ENCODE peak calls at places on chromosomes 1 and 21, in eight cellular contexts. One of them, this sample, is unnamed.

GRCh38 chr1:155049651-155050559 is 1.2 kb upstream of the ADAM15 start:
- DNase-seq in IMR-90: peak
- DNase-seq in testis: no peak
- DNase-seq in astrocyte of the cerebellum: no peak
- DNase-seq in retinal pigment epithelial cell: no peak
- DNase-seq in fibroblast of pulmonary artery: peak
- DNase-seq in dorsolateral prefrontal cortex: no peak
- DNase-seq in psoas muscle: no peak
- DNase-seq in this sample: no peak

GRCh38 chr1:27658951-27659496 is 13.0 kb downstream of the IFI6 start:
- DNase-seq in fibroblast of pulmonary artery: peak
- DNase-seq in retinal pigment epithelial cell: no peak
- DNase-seq in testis: peak
- DNase-seq in psoas muscle: peak
- DNase-seq in IMR-90: peak
- DNase-seq in astrocyte of the cerebellum: peak
- DNase-seq in dorsolateral prefrontal cortex: no peak
- DNase-seq in this sample: peak

GRCh38 chr1:112359961-112360767 is 35.9 kb upstream of the CTTNBP2NL start:
- DNase-seq in fibroblast of pulmonary artery: peak
- DNase-seq in testis: peak
- DNase-seq in IMR-90: peak
- DNase-seq in astrocyte of the cerebellum: no peak
- DNase-seq in dorsolateral prefrontal cortex: no peak
- DNase-seq in retinal pigment epithelial cell: peak
- DNase-seq in psoas muscle: peak
- DNase-seq in this sample: no peak

GRCh38 chr21:44552136-44552535 is 831 bp upstream of the KRTAP10-2 start:
- DNase-seq in dorsolateral prefrontal cortex: no peak
- DNase-seq in retinal pigment epithelial cell: no peak
- DNase-seq in fibroblast of pulmonary artery: no peak
- DNase-seq in astrocyte of the cerebellum: no peak
- DNase-seq in testis: no peak
- DNase-seq in psoas muscle: no peak
- DNase-seq in IMR-90: no peak
- DNase-seq in this sample: no peak

GRCh38 chr21:45463871-45464270 is 58.9 kb downstream of the COL18A1 start:
- DNase-seq in psoas muscle: peak
- DNase-seq in IMR-90: no peak
- DNase-seq in retinal pigment epithelial cell: no peak
- DNase-seq in fibroblast of pulmonary artery: no peak
- DNase-seq in astrocyte of the cerebellum: no peak
- DNase-seq in dorsolateral prefrontal cortex: no peak
- DNase-seq in testis: no peak
- DNase-seq in this sample: no peak

GRCh38 chr1:246428542-246429308 is 78.4 kb downstream of the SMYD3 start:
- DNase-seq in psoas muscle: no peak
- DNase-seq in retinal pigment epithelial cell: no peak
- DNase-seq in astrocyte of the cerebellum: peak
- DNase-seq in dorsolateral prefrontal cortex: no peak
- DNase-seq in IMR-90: peak
- DNase-seq in testis: no peak
- DNase-seq in fibroblast of pulmonary artery: peak
- DNase-seq in this sample: no peak

GRCh38 chr1:227729881-227730629 is 5.0 kb downstream of the JMJD4 start:
- DNase-seq in IMR-90: peak
- DNase-seq in retinal pigment epithelial cell: peak
- DNase-seq in fibroblast of pulmonary artery: peak
- DNase-seq in testis: peak
- DNase-seq in dorsolateral prefrontal cortex: peak
- DNase-seq in psoas muscle: no peak
- DNase-seq in astrocyte of the cerebellum: peak
- DNase-seq in this sample: peak

GRCh38 chr1:230758705-230759354 is 11.6 kb downstream of the CAPN9 start:
- DNase-seq in IMR-90: no peak
- DNase-seq in psoas muscle: no peak
- DNase-seq in dorsolateral prefrontal cortex: no peak
- DNase-seq in fibroblast of pulmonary artery: no peak
- DNase-seq in testis: no peak
- DNase-seq in retinal pigment epithelial cell: no peak
- DNase-seq in astrocyte of the cerebellum: no peak
- DNase-seq in this sample: no peak

GRCh38 chr1:14476170-14476955 is 122.1 kb upstream of the KAZN start:
- DNase-seq in retinal pigment epithelial cell: no peak
- DNase-seq in dorsolateral prefrontal cortex: no peak
- DNase-seq in astrocyte of the cerebellum: peak
- DNase-seq in testis: no peak
- DNase-seq in fibroblast of pulmonary artery: no peak
- DNase-seq in psoas muscle: no peak
- DNase-seq in IMR-90: peak
- DNase-seq in this sample: no peak

GRCh38 chr1:9233241-9233941 is 1.2 kb upstream of the H6PD start:
- DNase-seq in psoas muscle: peak
- DNase-seq in testis: peak
- DNase-seq in astrocyte of the cerebellum: no peak
- DNase-seq in fibroblast of pulmonary artery: peak
- DNase-seq in retinal pigment epithelial cell: no peak
- DNase-seq in dorsolateral prefrontal cortex: no peak
- DNase-seq in IMR-90: peak
- DNase-seq in this sample: no peak

GRCh38 chr1:172180886-172181285 is 239.6 kb upstream of the C1orf105 start:
- DNase-seq in testis: peak
- DNase-seq in retinal pigment epithelial cell: no peak
- DNase-seq in IMR-90: peak
- DNase-seq in dorsolateral prefrontal cortex: no peak
- DNase-seq in psoas muscle: peak
- DNase-seq in fibroblast of pulmonary artery: peak
- DNase-seq in astrocyte of the cerebellum: no peak
- DNase-seq in this sample: peak

GRCh38 chr1:89607156-89607555 is 25.8 kb upstream of the LRRC8C start:
- DNase-seq in dorsolateral prefrontal cortex: no peak
- DNase-seq in astrocyte of the cerebellum: no peak
- DNase-seq in retinal pigment epithelial cell: no peak
- DNase-seq in testis: no peak
- DNase-seq in psoas muscle: no peak
- DNase-seq in fibroblast of pulmonary artery: no peak
- DNase-seq in IMR-90: no peak
- DNase-seq in this sample: no peak

GRCh38 chr1:226664413-226665101 is 74.5 kb downstream of the ITPKB start:
- DNase-seq in astrocyte of the cerebellum: peak
- DNase-seq in fibroblast of pulmonary artery: peak
- DNase-seq in retinal pigment epithelial cell: no peak
- DNase-seq in dorsolateral prefrontal cortex: no peak
- DNase-seq in psoas muscle: peak
- DNase-seq in testis: peak
- DNase-seq in IMR-90: peak
- DNase-seq in this sample: no peak

GRCh38 chr1:244782056-244782455 is 53.4 kb upstream of the COX20 start:
- DNase-seq in IMR-90: peak
- DNase-seq in retinal pigment epithelial cell: no peak
- DNase-seq in astrocyte of the cerebellum: no peak
- DNase-seq in testis: no peak
- DNase-seq in psoas muscle: no peak
- DNase-seq in dorsolateral prefrontal cortex: no peak
- DNase-seq in fibroblast of pulmonary artery: no peak
- DNase-seq in this sample: no peak

GRCh38 chr1:185316163-185317033 is 645 bp downstream of the IVNS1ABP start:
- DNase-seq in psoas muscle: peak
- DNase-seq in astrocyte of the cerebellum: peak
- DNase-seq in fibroblast of pulmonary artery: peak
- DNase-seq in testis: peak
- DNase-seq in IMR-90: peak
- DNase-seq in dorsolateral prefrontal cortex: peak
- DNase-seq in retinal pigment epithelial cell: peak
- DNase-seq in this sample: peak

GRCh38 chr1:55213029-55213884 is 1.9 kb downstream of the USP24 start:
- DNase-seq in fibroblast of pulmonary artery: no peak
- DNase-seq in retinal pigment epithelial cell: no peak
- DNase-seq in astrocyte of the cerebellum: no peak
- DNase-seq in testis: no peak
- DNase-seq in IMR-90: no peak
- DNase-seq in psoas muscle: no peak
- DNase-seq in dorsolateral prefrontal cortex: no peak
- DNase-seq in this sample: peak

GRCh38 chr1:61391730-61392129 is 309.4 kb downstream of the NFIA start:
- DNase-seq in psoas muscle: no peak
- DNase-seq in testis: no peak
- DNase-seq in IMR-90: no peak
- DNase-seq in dorsolateral prefrontal cortex: no peak
- DNase-seq in astrocyte of the cerebellum: no peak
- DNase-seq in retinal pigment epithelial cell: no peak
- DNase-seq in fibroblast of pulmonary artery: no peak
- DNase-seq in this sample: no peak

GRCh38 chr1:187006896-187007295 is 178.1 kb downstream of the PLA2G4A start:
- DNase-seq in fibroblast of pulmonary artery: no peak
- DNase-seq in retinal pigment epithelial cell: no peak
- DNase-seq in astrocyte of the cerebellum: no peak
- DNase-seq in psoas muscle: no peak
- DNase-seq in testis: no peak
- DNase-seq in dorsolateral prefrontal cortex: no peak
- DNase-seq in IMR-90: no peak
- DNase-seq in this sample: no peak

GRCh38 chr1:22241811-22242210 is 98.9 kb upstream of the WNT4 start:
- DNase-seq in astrocyte of the cerebellum: no peak
- DNase-seq in psoas muscle: no peak
- DNase-seq in fibroblast of pulmonary artery: no peak
- DNase-seq in dorsolateral prefrontal cortex: no peak
- DNase-seq in testis: no peak
- DNase-seq in retinal pigment epithelial cell: no peak
- DNase-seq in IMR-90: no peak
- DNase-seq in this sample: no peak

GRCh38 chr1:151828931-151829330 is 2.7 kb downstream of the RORC start:
- DNase-seq in psoas muscle: peak
- DNase-seq in retinal pigment epithelial cell: no peak
- DNase-seq in astrocyte of the cerebellum: peak
- DNase-seq in fibroblast of pulmonary artery: peak
- DNase-seq in dorsolateral prefrontal cortex: no peak
- DNase-seq in IMR-90: peak
- DNase-seq in testis: peak
- DNase-seq in this sample: no peak

GRCh38 chr1:168057921-168058320 is 78.8 kb downstream of the GPR161 start:
- DNase-seq in astrocyte of the cerebellum: no peak
- DNase-seq in testis: no peak
- DNase-seq in psoas muscle: no peak
- DNase-seq in dorsolateral prefrontal cortex: no peak
- DNase-seq in fibroblast of pulmonary artery: peak
- DNase-seq in retinal pigment epithelial cell: no peak
- DNase-seq in IMR-90: peak
- DNase-seq in this sample: no peak

GRCh38 chr1:14952626-14953314 is 200.8 kb upstream of the TMEM51 start:
- DNase-seq in dorsolateral prefrontal cortex: no peak
- DNase-seq in fibroblast of pulmonary artery: no peak
- DNase-seq in testis: no peak
- DNase-seq in IMR-90: no peak
- DNase-seq in psoas muscle: peak
- DNase-seq in retinal pigment epithelial cell: no peak
- DNase-seq in astrocyte of the cerebellum: no peak
- DNase-seq in this sample: no peak

GRCh38 chr1:1540015-1540816 is at the start of gene TMEM240:
- DNase-seq in fibroblast of pulmonary artery: peak
- DNase-seq in IMR-90: peak
- DNase-seq in testis: peak
- DNase-seq in psoas muscle: peak
- DNase-seq in dorsolateral prefrontal cortex: peak
- DNase-seq in astrocyte of the cerebellum: peak
- DNase-seq in retinal pigment epithelial cell: no peak
- DNase-seq in this sample: peak

GRCh38 chr1:234188454-234188792 is 184.8 kb upstream of the COA6 start:
- DNase-seq in IMR-90: no peak
- DNase-seq in testis: peak
- DNase-seq in psoas muscle: no peak
- DNase-seq in astrocyte of the cerebellum: no peak
- DNase-seq in dorsolateral prefrontal cortex: no peak
- DNase-seq in retinal pigment epithelial cell: peak
- DNase-seq in fibroblast of pulmonary artery: no peak
- DNase-seq in this sample: no peak
- TF ChIP-seq CTCF in IMR-90: no peak
- TF ChIP-seq CTCF in testis: no peak
- TF ChIP-seq CTCF in psoas muscle: no peak
- TF ChIP-seq CTCF in astrocyte of the cerebellum: peak
- TF ChIP-seq CTCF in dorsolateral prefrontal cortex: no peak
- TF ChIP-seq CTCF in retinal pigment epithelial cell: peak
- TF ChIP-seq CTCF in fibroblast of pulmonary artery: no peak
- TF ChIP-seq CTCF in this sample: peak

DNA sequence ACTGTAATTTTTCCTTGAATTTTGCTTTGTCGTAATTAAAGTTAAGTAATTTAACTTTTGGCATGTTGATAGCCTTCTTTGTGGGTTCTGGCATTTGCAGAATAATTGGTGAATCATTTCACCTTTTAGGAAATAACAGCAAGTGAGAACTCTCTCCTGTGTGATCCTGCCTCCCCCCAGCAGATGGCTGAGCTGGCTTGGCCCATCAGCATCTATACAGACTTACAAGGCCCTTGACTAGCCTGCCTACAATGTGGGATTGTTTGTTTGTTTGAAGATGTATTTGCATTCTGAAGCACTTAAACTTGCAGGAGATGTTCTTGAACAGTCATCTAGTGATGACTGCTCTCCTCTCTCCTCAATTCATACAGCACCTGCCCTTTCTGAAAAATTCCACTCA is 55.9 kb downstream of the MACO1 start:
- DNase-seq in dorsolateral prefrontal cortex: peak
- DNase-seq in retinal pigment epithelial cell: no peak
- DNase-seq in testis: no peak
- DNase-seq in fibroblast of pulmonary artery: no peak
- DNase-seq in psoas muscle: no peak
- DNase-seq in astrocyte of the cerebellum: peak
- DNase-seq in IMR-90: peak
- DNase-seq in this sample: no peak
- TF ChIP-seq CTCF in dorsolateral prefrontal cortex: no peak
- TF ChIP-seq CTCF in retinal pigment epithelial cell: no peak
- TF ChIP-seq CTCF in testis: no peak
- TF ChIP-seq CTCF in fibroblast of pulmonary artery: peak
- TF ChIP-seq CTCF in psoas muscle: no peak
- TF ChIP-seq CTCF in astrocyte of the cerebellum: peak
- TF ChIP-seq CTCF in IMR-90: peak
- TF ChIP-seq CTCF in this sample: no peak

GRCh38 chr1:44805311-44806024 is 1.7 kb downstream of the DYNLT4 start:
- DNase-seq in IMR-90: no peak
- DNase-seq in dorsolateral prefrontal cortex: no peak
- DNase-seq in testis: no peak
- DNase-seq in astrocyte of the cerebellum: no peak
- DNase-seq in retinal pigment epithelial cell: no peak
- DNase-seq in psoas muscle: peak
- DNase-seq in fibroblast of pulmonary artery: no peak
- DNase-seq in this sample: no peak
- TF ChIP-seq CTCF in IMR-90: no peak
- TF ChIP-seq CTCF in dorsolateral prefrontal cortex: no peak
- TF ChIP-seq CTCF in testis: no peak
- TF ChIP-seq CTCF in astrocyte of the cerebellum: peak
- TF ChIP-seq CTCF in retinal pigment epithelial cell: no peak
- TF ChIP-seq CTCF in psoas muscle: no peak
- TF ChIP-seq CTCF in fibroblast of pulmonary artery: no peak
- TF ChIP-seq CTCF in this sample: no peak

GRCh38 chr1:33117440-33118085 is 36.6 kb downstream of the AZIN2 start:
- DNase-seq in fibroblast of pulmonary artery: no peak
- DNase-seq in astrocyte of the cerebellum: no peak
- DNase-seq in psoas muscle: no peak
- DNase-seq in IMR-90: no peak
- DNase-seq in retinal pigment epithelial cell: no peak
- DNase-seq in testis: no peak
- DNase-seq in dorsolateral prefrontal cortex: no peak
- DNase-seq in this sample: no peak

GRCh38 chr1:33110477-33110876 is 29.5 kb downstream of the AZIN2 start:
- DNase-seq in retinal pigment epithelial cell: no peak
- DNase-seq in testis: no peak
- DNase-seq in astrocyte of the cerebellum: no peak
- DNase-seq in fibroblast of pulmonary artery: no peak
- DNase-seq in IMR-90: no peak
- DNase-seq in dorsolateral prefrontal cortex: no peak
- DNase-seq in psoas muscle: no peak
- DNase-seq in this sample: no peak

GRCh38 chr1:33111965-33112364 is 31.0 kb downstream of the AZIN2 start:
- DNase-seq in psoas muscle: no peak
- DNase-seq in astrocyte of the cerebellum: no peak
- DNase-seq in testis: no peak
- DNase-seq in IMR-90: peak
- DNase-seq in retinal pigment epithelial cell: no peak
- DNase-seq in fibroblast of pulmonary artery: peak
- DNase-seq in dorsolateral prefrontal cortex: no peak
- DNase-seq in this sample: no peak
- TF ChIP-seq CTCF in psoas muscle: peak
- TF ChIP-seq CTCF in astrocyte of the cerebellum: peak
- TF ChIP-seq CTCF in testis: no peak
- TF ChIP-seq CTCF in IMR-90: peak
- TF ChIP-seq CTCF in retinal pigment epithelial cell: peak
- TF ChIP-seq CTCF in fibroblast of pulmonary artery: peak
- TF ChIP-seq CTCF in dorsolateral prefrontal cortex: no peak
- TF ChIP-seq CTCF in this sample: peak

This sample was measured in GM13977.